ENCODE peak calls at places on chromosome 19, in eight cellular contexts. L is GM23248, Z is OCI-LY7, K is hepatocyte, V is GM23338, C is neural progenitor cell, H is SK-N-SH, W is PC-3. S is an unnamed sample.

GRCh38 chr19:2051771-2052704 is 994 bp upstream of the MKNK2 start:
- DNase-seq in L (no peak), Z (peak; percentile 63), K (peak; percentile 22), V (no peak), C (no peak), H (no peak), W (no peak), S (no peak)

GRCh38 chr19:16223746-16224145 is 26.0 kb downstream of the AP1M1 start:
- DNase-seq in L (no peak), Z (no peak), K (no peak), V (no peak), C (no peak), H (no peak), W (no peak), S (no peak)

GRCh38 chr19:51158474-51159129 is 16.5 kb downstream of the SIGLEC7 start:
- DNase-seq in L (peak; percentile 46), Z (peak; percentile 51), K (peak; percentile 47), V (peak; percentile 93), C (peak; percentile 69), H (peak; percentile 47), W (peak; percentile 61), S (peak; percentile 37)

GRCh38 chr19:57351867-57352266 is 796 bp downstream of the ZNF304 start:
- DNase-seq in L (peak; percentile 69), Z (no peak), K (peak; percentile 13), V (peak; percentile 19), C (peak; percentile 6), H (no peak), W (no peak), S (no peak)

GRCh38 chr19:53868091-53868891 is 608 bp downstream of the MYADM start:
- DNase-seq in L (peak; percentile 86), Z (no peak), K (peak; percentile 80), V (peak; percentile 75), C (peak; percentile 73), H (peak; percentile 67), W (peak; percentile 69), S (no peak)

GRCh38 chr19:14342809-14343208 is 38.4 kb upstream of the ADGRE5 start:
- DNase-seq in L (no peak), Z (no peak), K (no peak), V (peak; percentile 45), C (no peak), H (no peak), W (no peak), S (no peak)

GRCh38 chr19:2282062-2282861 is at the start of gene PEAK3:
- DNase-seq in L (peak; percentile 45), Z (no peak), K (no peak), V (peak; percentile 77), C (peak; percentile 62), H (peak; percentile 80), W (no peak), S (no peak)

GRCh38 chr19:2694196-2694595 is 8.3 kb downstream of the GNG7 start:
- DNase-seq in L (no peak), Z (no peak), K (no peak), V (no peak), C (no peak), H (no peak), W (no peak), S (no peak)

GRCh38 chr19:50924576-50924975 is 13.4 kb upstream of the KLK4 start:
- DNase-seq in L (no peak), Z (no peak), K (no peak), V (no peak), C (no peak), H (no peak), W (no peak), S (no peak)

GRCh38 chr19:40413291-40413994 is at the start of gene PRX:
- DNase-seq in L (no peak), Z (no peak), K (no peak), V (peak; percentile 89), C (peak; percentile 72), H (peak; percentile 72), W (no peak), S (no peak)

GRCh38 chr19:11414544-11414943 is 4.6 kb downstream of the RGL3 start:
- DNase-seq in L (peak; percentile 25), Z (no peak), K (no peak), V (no peak), C (no peak), H (no peak), W (no peak), S (no peak)

GRCh38 chr19:18647807-18648206 is 11.0 kb downstream of the KLHL26 start:
- DNase-seq in L (no peak), Z (no peak), K (no peak), V (no peak), C (no peak), H (no peak), W (no peak), S (no peak)

GRCh38 chr19:18645035-18645511 is 8.2 kb downstream of the KLHL26 start:
- DNase-seq in L (peak; percentile 22), Z (no peak), K (no peak), V (no peak), C (no peak), H (no peak), W (no peak), S (no peak)

GRCh38 chr19:18648971-18649310 is 12.1 kb downstream of the KLHL26 start:
- DNase-seq in L (no peak), Z (no peak), K (no peak), V (no peak), C (no peak), H (no peak), W (no peak), S (no peak)

GRCh38 chr19:18647371-18647767 is 10.5 kb downstream of the KLHL26 start:
- DNase-seq in L (no peak), Z (no peak), K (no peak), V (no peak), C (no peak), H (no peak), W (no peak), S (no peak)

GRCh38 chr19:18646535-18647370 is 9.9 kb downstream of the KLHL26 start:
- DNase-seq in L (no peak), Z (no peak), K (no peak), V (no peak), C (no peak), H (no peak), W (no peak), S (no peak)
- TF ChIP-seq EZH2phosphoT487 in L (no peak), Z (no peak), K (no peak), V (no peak), C (no peak), H (no peak), W (no peak), S (no peak)

DNA sequence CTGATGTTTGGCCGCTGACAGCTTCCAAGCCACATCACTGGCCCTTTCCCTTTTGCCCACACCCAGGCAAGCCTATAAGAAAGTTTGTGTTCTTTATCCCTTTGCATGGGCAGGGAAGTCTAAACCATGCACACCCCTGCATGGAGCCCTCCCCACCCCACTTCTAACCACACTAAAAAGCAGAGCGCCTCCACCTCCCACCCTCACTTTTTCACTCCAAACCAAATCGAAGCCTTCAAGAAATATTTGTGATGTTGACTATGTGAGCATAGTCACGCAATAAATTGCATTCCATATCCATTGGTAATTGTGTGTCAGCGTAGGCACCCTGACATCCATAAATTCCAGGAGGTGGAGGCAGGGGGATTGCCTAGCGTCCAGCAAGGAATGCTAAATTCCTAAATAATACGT is 104.4 kb upstream of the LSM14A start:
- DNase-seq in L (peak; percentile 53), Z (no peak), K (peak; percentile 8), V (no peak), C (no peak), H (no peak), W (peak; percentile 94), S (no peak)
- TF ChIP-seq EZH2phosphoT487 in L (no peak), Z (no peak), K (no peak), V (no peak), C (no peak), H (no peak), W (no peak), S (no peak)

GRCh38 chr19:41919948-41920712 is 8.1 kb downstream of the ERFL start:
- DNase-seq in L (peak; percentile 73), Z (no peak), K (no peak), V (no peak), C (no peak), H (no peak), W (no peak), S (no peak)

GRCh38 chr19:41920878-41921277 is 7.4 kb downstream of the ERFL start:
- DNase-seq in L (no peak), Z (no peak), K (no peak), V (no peak), C (no peak), H (no peak), W (no peak), S (no peak)

GRCh38 chr19:41922585-41922984 is 5.7 kb downstream of the ERFL start:
- DNase-seq in L (no peak), Z (no peak), K (no peak), V (no peak), C (no peak), H (no peak), W (no peak), S (no peak)

GRCh38 chr19:41922220-41922576 is 6.1 kb downstream of the ERFL start:
- DNase-seq in L (no peak), Z (no peak), K (no peak), V (no peak), C (no peak), H (no peak), W (no peak), S (no peak)

DNA sequence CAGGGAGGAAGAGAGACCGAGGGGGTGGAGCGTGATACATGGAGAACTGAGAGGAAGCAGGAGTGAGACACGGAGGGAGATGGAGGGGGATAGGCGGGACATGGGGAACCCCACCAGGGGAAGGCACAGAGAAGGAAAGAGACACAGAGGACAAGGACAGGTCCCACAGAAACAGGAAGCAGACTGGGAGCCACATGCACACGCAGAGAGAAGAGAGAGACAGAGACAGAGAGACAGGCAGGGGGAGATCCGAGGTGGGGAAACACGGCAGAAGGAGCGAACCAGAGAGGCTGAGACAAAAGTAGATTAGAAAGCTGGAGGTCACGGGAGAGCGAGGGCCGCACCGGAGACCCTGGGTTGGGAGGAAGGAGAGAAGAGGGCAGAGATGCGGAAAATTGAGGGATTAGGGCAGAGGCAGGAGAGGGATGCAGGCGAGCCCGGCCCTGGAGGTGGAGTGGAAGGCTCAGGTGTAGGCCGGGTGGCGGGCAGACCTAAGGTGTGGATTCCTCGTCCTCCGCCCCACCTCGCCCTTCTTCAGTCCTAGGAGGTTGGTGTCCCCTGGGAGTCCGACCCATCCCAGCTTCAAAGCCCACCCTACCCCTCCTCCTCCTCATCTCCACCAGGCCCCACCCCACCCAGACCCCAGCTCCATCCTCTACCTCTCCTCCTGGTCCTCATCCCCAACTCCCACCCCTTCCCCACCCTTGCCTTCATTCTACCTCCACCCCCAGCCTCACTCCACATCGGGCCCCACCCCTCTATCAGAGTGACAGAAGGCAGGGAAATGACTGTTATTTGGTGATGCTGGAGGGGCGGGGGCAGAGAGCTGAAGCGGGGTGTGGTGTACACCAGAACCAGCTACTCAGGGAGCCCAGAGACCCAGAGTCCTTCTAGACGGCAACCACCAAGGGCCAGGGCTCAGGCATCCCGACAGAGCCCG is 6.7 kb downstream of the ERFL start:
- DNase-seq in L (no peak), Z (no peak), K (no peak), V (no peak), C (no peak), H (no peak), W (no peak), S (no peak)
- TF ChIP-seq EZH2phosphoT487 in L (no peak), Z (no peak), K (no peak), V (no peak), C (no peak), H (no peak), W (no peak), S (no peak)

DNA sequence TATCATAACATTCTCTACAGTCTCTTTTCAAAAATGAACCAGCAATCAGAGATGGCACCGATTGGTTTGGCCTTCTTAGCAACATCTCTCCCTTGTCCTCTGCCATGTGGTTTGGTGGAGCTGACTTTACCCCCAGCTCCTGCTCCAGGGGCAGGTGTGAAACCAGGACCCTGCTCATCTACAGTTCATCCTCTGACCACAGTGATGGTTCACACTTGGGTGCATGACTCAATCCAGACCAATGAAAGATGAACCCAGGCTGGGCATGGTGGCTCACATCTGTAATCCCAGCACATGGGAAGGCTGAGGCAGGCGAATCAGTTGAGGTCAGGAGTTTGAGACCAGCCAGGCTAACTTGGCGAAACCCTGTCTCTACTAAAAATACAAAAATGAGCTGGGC is 33.6 kb upstream of the FFAR2 start:
- DNase-seq in L (no peak), Z (no peak), K (no peak), V (no peak), C (no peak), H (no peak), W (no peak), S (no peak)
- TF ChIP-seq EZH2phosphoT487 in L (no peak), Z (no peak), K (no peak), V (no peak), C (no peak), H (no peak), W (no peak), S (no peak)